ENCODE peak calls at places on chromosomes 16 and 17, in six cellular contexts. B, Y, I, N, F and G are unnamed samples.

GRCh38 chr17:27810211-27810901 is 10.0 kb upstream of the NOS2 start:
- DNase-seq in B (no peak), Y (no peak), I (no peak), N (no peak), F (no peak), G (no peak)

GRCh38 chr17:68459030-68459376 is 1.7 kb upstream of the WIPI1 start:
- DNase-seq in B (no peak), Y (no peak), I (no peak), N (no peak), F (no peak), G (no peak)

GRCh38 chr17:73595068-73595865 is 49.0 kb downstream of the SDK2 start:
- DNase-seq in B (peak), Y (peak), I (peak), N (peak), F (no peak), G (peak)

GRCh38 chr17:2393184-2393953 is 7.5 kb downstream of the MNT start:
- DNase-seq in B (peak), Y (peak), I (peak), N (peak), F (peak), G (peak)

GRCh38 chr17:83024205-83024971 is 55.0 kb upstream of the METRNL start:
- DNase-seq in B (no peak), Y (no peak), I (no peak), N (no peak), F (no peak), G (no peak)

GRCh38 chr17:49315974-49316570 is 46.0 kb downstream of the ZNF652 start:
- DNase-seq in B (no peak), Y (no peak), I (no peak), N (no peak), F (no peak), G (no peak)

GRCh38 chr16:14284930-14285541 is 213.9 kb downstream of the MRTFB start:
- DNase-seq in B (peak), Y (peak), I (no peak), N (peak), F (peak), G (no peak)

GRCh38 chr16:71927383-71927782 is 32.1 kb downstream of the IST1 start:
- DNase-seq in B (peak), Y (peak), I (no peak), N (peak), F (peak), G (no peak)

GRCh38 chr17:76753061-76753961 is 15.4 kb downstream of the MFSD11 start:
- DNase-seq in B (peak), Y (no peak), I (no peak), N (no peak), F (no peak), G (no peak)

GRCh38 chr17:72407336-72408121 is 286.7 kb downstream of the SOX9 start:
- DNase-seq in B (peak), Y (peak), I (no peak), N (no peak), F (no peak), G (peak)

GRCh38 chr17:67051837-67052236 is 7.5 kb downstream of the CACNG1 start:
- DNase-seq in B (no peak), Y (no peak), I (no peak), N (no peak), F (no peak), G (no peak)

GRCh38 chr17:18217412-18218015 is 7.9 kb upstream of the LLGL1 start:
- DNase-seq in B (peak), Y (peak), I (peak), N (peak), F (peak), G (peak)

GRCh38 chr16:88685156-88686061 is 898 bp downstream of the SNAI3 start:
- DNase-seq in B (peak), Y (peak), I (no peak), N (no peak), F (no peak), G (no peak)

GRCh38 chr17:51107666-51108227 is 12.9 kb downstream of the SPAG9 start:
- DNase-seq in B (no peak), Y (no peak), I (no peak), N (no peak), F (no peak), G (no peak)

GRCh38 chr17:18992454-18993130 is 12.0 kb downstream of the FAM83G start:
- DNase-seq in B (no peak), Y (no peak), I (no peak), N (no peak), F (no peak), G (no peak)

GRCh38 chr17:263773-264172 is 82.3 kb upstream of the DOC2B start:
- DNase-seq in B (no peak), Y (no peak), I (no peak), N (peak), F (no peak), G (no peak)

DNA sequence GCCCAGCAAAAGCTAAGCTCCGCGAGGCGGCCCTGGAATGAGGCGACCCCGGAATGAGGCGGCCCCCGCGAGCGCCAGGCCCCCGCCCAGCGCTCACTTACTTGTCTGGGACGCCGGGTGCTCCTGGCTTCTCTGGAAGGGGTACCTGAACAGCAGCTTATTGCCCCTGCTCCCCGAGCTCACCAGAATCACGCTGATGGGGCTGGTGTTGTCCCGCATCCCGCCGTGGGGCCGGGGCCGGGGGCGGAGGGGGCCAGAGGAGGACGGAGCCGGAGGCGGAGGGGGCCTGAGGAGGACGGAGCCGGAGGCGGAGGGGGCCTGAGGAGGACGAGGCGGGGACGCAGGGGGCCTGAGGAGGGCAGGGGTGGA is 440 bp downstream of the NPRL3 start:
- DNase-seq in B (no peak), Y (peak), I (peak), N (peak), F (no peak), G (peak)
- TF ChIP-seq CTCF in B (no peak), Y (no peak), I (no peak), N (no peak), F (no peak), G (no peak)

GRCh38 chr16:86019446-86020047 is 120.6 kb downstream of the IRF8 start:
- DNase-seq in B (no peak), Y (no peak), I (no peak), N (peak), F (no peak), G (peak)
- TF ChIP-seq CTCF in B (no peak), Y (no peak), I (peak), N (no peak), F (no peak), G (peak)

DNA sequence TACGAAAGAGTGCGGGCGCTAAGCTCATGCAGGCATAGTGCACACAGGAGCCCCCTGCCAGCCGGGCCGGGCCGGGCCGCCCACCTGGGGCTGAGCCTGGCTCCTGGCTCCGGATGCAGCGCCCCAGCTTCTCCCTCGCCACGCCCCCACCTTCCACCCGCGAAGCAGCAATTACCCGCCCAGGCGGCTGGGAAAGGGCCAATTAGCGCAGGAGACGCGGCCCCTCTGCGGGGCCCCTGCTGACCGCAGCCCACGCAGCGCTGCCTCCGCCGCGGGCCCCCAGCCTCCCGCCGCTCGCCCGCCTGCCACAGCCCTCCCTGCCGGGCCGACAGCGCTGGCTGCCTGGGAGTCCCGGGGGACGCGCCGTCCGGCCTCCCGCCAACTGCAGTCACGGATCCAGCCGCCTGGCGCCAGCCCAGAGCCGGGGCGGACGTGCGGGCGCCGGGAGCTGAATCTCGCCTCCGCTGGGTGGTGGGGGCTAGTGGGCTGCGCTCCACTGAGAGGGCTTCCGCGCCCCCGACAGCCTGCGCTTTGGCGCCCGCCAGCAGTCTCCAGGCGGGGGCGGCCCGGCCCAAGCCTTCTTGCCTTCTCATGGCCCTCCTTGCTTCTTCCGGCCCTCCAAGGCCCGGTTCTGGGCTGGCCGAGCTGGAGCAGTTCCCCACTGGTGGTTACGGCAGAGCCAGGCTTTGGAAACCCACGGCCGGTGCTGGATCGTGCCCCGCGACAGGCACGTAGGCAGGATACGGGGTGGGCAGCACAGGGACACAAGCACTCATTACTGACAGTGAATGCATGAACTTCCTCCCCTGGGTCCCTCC is 14.9 kb upstream of the CBFB start:
- DNase-seq in B (peak), Y (peak), I (peak), N (peak), F (peak), G (peak)
- TF ChIP-seq CTCF in B (peak), Y (peak), I (peak), N (peak), F (no peak), G (no peak)

GRCh38 chr17:45722161-45722560 is 62.0 kb upstream of the CRHR1 start:
- DNase-seq in B (no peak), Y (no peak), I (no peak), N (no peak), F (no peak), G (peak)
- TF ChIP-seq CTCF in B (no peak), Y (no peak), I (peak), N (no peak), F (no peak), G (peak)